ENCODE peak calls at places on chromosomes 4 and X, in eight cellular contexts. G is AG04450, I is GM23248, U is B cell, X is HFFc6, Q is uterus, W is NCI-H510A treated with DMSO at 0.1 percent for 48 hours, J is Caki2. S is an unnamed sample.

GRCh38 chr4:83075271-83075670 is 39.3 kb downstream of the PLAC8 start:
- DNase-seq in G (no peak), I (peak; percentile 47), U (no peak), X (peak; percentile 27), Q (no peak), W (no peak), J (no peak), S (no peak)

GRCh38 chrX:151631822-151632221 is 63.4 kb upstream of the PRRG3 start:
- DNase-seq in G (no peak), I (no peak), U (no peak), X (no peak), Q (no peak), W (no peak), J (no peak), S (no peak)

GRCh38 chrX:130082244-130083106 is 27.8 kb downstream of the ELF4 start:
- DNase-seq in G (no peak), I (peak; percentile 60), U (peak; percentile 67), X (no peak), Q (peak; percentile 41), W (no peak), J (no peak), S (peak; percentile 39)

GRCh38 chr4:40887690-40888089 is 137.9 kb downstream of the NSUN7 start:
- DNase-seq in G (peak; percentile 61), I (peak; percentile 91), U (no peak), X (no peak), Q (peak; percentile 41), W (no peak), J (no peak), S (no peak)

GRCh38 chr4:160848901-160849735 is 1314.7 kb downstream of the FSTL5 start:
- DNase-seq in G (no peak), I (no peak), U (no peak), X (no peak), Q (no peak), W (no peak), J (peak; percentile 6), S (no peak)

GRCh38 chrX:110399497-110399896 is 40.8 kb downstream of the RTL9 start:
- DNase-seq in G (no peak), I (no peak), U (no peak), X (no peak), Q (no peak), W (no peak), J (peak; percentile 66), S (no peak)

GRCh38 chr4:69054578-69055200 is 41.6 kb upstream of the UGT2B7 start:
- DNase-seq in G (peak; percentile 43), I (peak; percentile 73), U (no peak), X (peak; percentile 78), Q (no peak), W (no peak), J (peak; percentile 67), S (no peak)

GRCh38 chrX:78321809-78322208 is 5.6 kb downstream of the CYSLTR1 start:
- DNase-seq in G (no peak), I (no peak), U (peak; percentile 79), X (no peak), Q (no peak), W (no peak), J (no peak), S (no peak)

GRCh38 chrX:41369152-41369551 is 35.2 kb downstream of the DDX3X start:
- DNase-seq in G (no peak), I (no peak), U (no peak), X (no peak), Q (no peak), W (no peak), J (no peak), S (no peak)

GRCh38 chrX:30317308-30317707 is 8.1 kb upstream of the NR0B1 start:
- DNase-seq in G (no peak), I (no peak), U (no peak), X (no peak), Q (no peak), W (no peak), J (no peak), S (no peak)

GRCh38 chr4:74671074-74671698 is 123.1 kb downstream of the BTC start:
- DNase-seq in G (peak; percentile 43), I (peak; percentile 86), U (no peak), X (peak; percentile 68), Q (no peak), W (peak; percentile 39), J (peak; percentile 73), S (peak; percentile 17)

GRCh38 chr4:112422644-112423043 is 93.3 kb downstream of the NEUROG2 start:
- DNase-seq in G (no peak), I (no peak), U (no peak), X (no peak), Q (no peak), W (no peak), J (no peak), S (no peak)

GRCh38 chrX:129744881-129745321 is 6.1 kb downstream of the XPNPEP2 start:
- DNase-seq in G (no peak), I (no peak), U (no peak), X (no peak), Q (no peak), W (no peak), J (no peak), S (no peak)

GRCh38 chrX:8755116-8755515 is 23.2 kb upstream of the ANOS1 start:
- DNase-seq in G (no peak), I (no peak), U (no peak), X (no peak), Q (no peak), W (no peak), J (no peak), S (no peak)

GRCh38 chr4:948936-949300 is 16.7 kb downstream of the TMEM175 start:
- DNase-seq in G (no peak), I (no peak), U (no peak), X (no peak), Q (no peak), W (no peak), J (no peak), S (no peak)

GRCh38 chr4:185235480-185236154 is 26.2 kb downstream of the SNX25 start:
- DNase-seq in G (no peak), I (no peak), U (no peak), X (peak; percentile 79), Q (no peak), W (no peak), J (peak; percentile 69), S (no peak)

GRCh38 chrX:111511477-111511876 is at the start of gene SERTM2:
- DNase-seq in G (no peak), I (no peak), U (no peak), X (no peak), Q (no peak), W (peak; percentile 0), J (peak; percentile 19), S (no peak)

GRCh38 chrX:153816821-153817220 is 13.5 kb downstream of the PDZD4 start:
- DNase-seq in G (no peak), I (no peak), U (no peak), X (no peak), Q (no peak), W (no peak), J (no peak), S (peak; percentile 12)